ENCODE peak calls at places on chromosome 1, in eight cellular contexts. F is GM19239, J is endodermal cell, O is AG20443, E is AG08395, C is fibroblast of the conjunctiva, H is NCI-H1436, V is GM03348. G is an unnamed sample.

GRCh38 chr1:97392701-97393100 is 528.1 kb downstream of the DPYD start:
- DNase-seq in F (no peak), J (no peak), O (no peak), E (no peak), C (no peak), H (no peak), V (no peak), G (no peak)

GRCh38 chr1:153608742-153609584 is 4.0 kb downstream of the S100A16 start:
- DNase-seq in F (no peak), J (peak), O (peak), E (peak), C (peak), H (no peak), V (peak), G (peak)

GRCh38 chr1:155607708-155608107 is 2.3 kb upstream of the MSTO1 start:
- DNase-seq in F (no peak), J (no peak), O (no peak), E (no peak), C (no peak), H (no peak), V (no peak), G (no peak)

GRCh38 chr1:170682159-170682558 is 18.2 kb downstream of the PRRX1 start:
- DNase-seq in F (no peak), J (no peak), O (no peak), E (no peak), C (no peak), H (no peak), V (no peak), G (no peak)

GRCh38 chr1:228650141-228650540 is 85.1 kb upstream of the RHOU start:
- DNase-seq in F (no peak), J (peak), O (no peak), E (no peak), C (no peak), H (no peak), V (no peak), G (no peak)

GRCh38 chr1:60428161-60428560 is 354.6 kb upstream of the C1orf87 start:
- DNase-seq in F (no peak), J (no peak), O (no peak), E (no peak), C (peak), H (peak), V (no peak), G (no peak)

GRCh38 chr1:28915036-28915895 is 897 bp downstream of the EPB41 start:
- DNase-seq in F (peak), J (peak), O (no peak), E (no peak), C (no peak), H (no peak), V (no peak), G (no peak)

GRCh38 chr1:60265560-60266535 is 192.3 kb upstream of the C1orf87 start:
- DNase-seq in F (no peak), J (no peak), O (peak), E (peak), C (no peak), H (no peak), V (peak), G (no peak)

GRCh38 chr1:233790662-233791371 is 113.7 kb upstream of the SLC35F3 start:
- DNase-seq in F (peak), J (peak), O (peak), E (peak), C (peak), H (peak), V (peak), G (peak)

GRCh38 chr1:86542626-86543025 is 4.3 kb upstream of the CLCA4 start:
- DNase-seq in F (no peak), J (no peak), O (no peak), E (no peak), C (no peak), H (no peak), V (no peak), G (no peak)

GRCh38 chr1:64755356-64755755 is 10.5 kb downstream of the RAVER2 start:
- DNase-seq in F (no peak), J (no peak), O (no peak), E (no peak), C (no peak), H (no peak), V (no peak), G (no peak)

GRCh38 chr1:78004719-78005346 is at the start of gene DNAJB4:
- DNase-seq in F (peak), J (peak), O (peak), E (peak), C (peak), H (no peak), V (peak), G (peak)

GRCh38 chr1:160806109-160806665 is 10.2 kb downstream of the LY9 start:
- DNase-seq in F (no peak), J (no peak), O (no peak), E (no peak), C (no peak), H (no peak), V (no peak), G (no peak)

GRCh38 chr1:204971700-204972336 is 71.2 kb upstream of the CNTN2 start:
- DNase-seq in F (no peak), J (no peak), O (peak), E (peak), C (no peak), H (no peak), V (peak), G (peak)

GRCh38 chr1:172356620-172357019 is 63.9 kb upstream of the C1orf105 start:
- DNase-seq in F (no peak), J (no peak), O (no peak), E (no peak), C (no peak), H (no peak), V (no peak), G (peak)

GRCh38 chr1:219702551-219703215 is 89.8 kb upstream of the ZC3H11B start:
- DNase-seq in F (no peak), J (no peak), O (no peak), E (no peak), C (no peak), H (no peak), V (no peak), G (no peak)

GRCh38 chr1:201346337-201346939 is 31.0 kb downstream of the TNNT2 start:
- DNase-seq in F (no peak), J (peak), O (peak), E (peak), C (peak), H (peak), V (peak), G (peak)

GRCh38 chr1:15684468-15685283 is 556 bp downstream of the PLEKHM2 start:
- DNase-seq in F (peak), J (peak), O (peak), E (peak), C (no peak), H (no peak), V (peak), G (no peak)

GRCh38 chr1:211726467-211726866 is 51.0 kb upstream of the NEK2 start:
- DNase-seq in F (no peak), J (peak), O (no peak), E (no peak), C (no peak), H (no peak), V (no peak), G (no peak)

GRCh38 chr1:98700228-98700627 is 38.7 kb downstream of the SNX7 start:
- DNase-seq in F (no peak), J (no peak), O (no peak), E (no peak), C (no peak), H (no peak), V (no peak), G (no peak)

GRCh38 chr1:27522860-27523665 is 33.1 kb upstream of the WASF2 start:
- DNase-seq in F (no peak), J (peak), O (no peak), E (peak), C (no peak), H (peak), V (peak), G (no peak)

GRCh38 chr1:149936992-149937705 is 470 bp upstream of the MTMR11 start:
- DNase-seq in F (no peak), J (peak), O (peak), E (peak), C (peak), H (peak), V (peak), G (no peak)

GRCh38 chr1:49060766-49061165 is 284.1 kb upstream of the BEND5 start:
- DNase-seq in F (no peak), J (no peak), O (peak), E (peak), C (no peak), H (no peak), V (peak), G (no peak)

GRCh38 chr1:110477041-110477440 is 26.1 kb downstream of the PROK1 start:
- DNase-seq in F (no peak), J (no peak), O (peak), E (peak), C (no peak), H (no peak), V (peak), G (peak)

GRCh38 chr1:5428391-5428790 is 563.8 kb downstream of the NPHP4 start:
- DNase-seq in F (no peak), J (no peak), O (no peak), E (no peak), C (no peak), H (no peak), V (no peak), G (no peak)

GRCh38 chr1:67883069-67883468 is 49.8 kb upstream of the GNG12 start:
- DNase-seq in F (no peak), J (no peak), O (peak), E (peak), C (no peak), H (no peak), V (peak), G (peak)

GRCh38 chr1:54409156-54410142 is 3.3 kb upstream of the SSBP3 start:
- DNase-seq in F (peak), J (peak), O (no peak), E (no peak), C (no peak), H (no peak), V (no peak), G (no peak)

GRCh38 chr1:116561563-116561962 is 9.3 kb downstream of the CD58 start:
- DNase-seq in F (no peak), J (no peak), O (no peak), E (no peak), C (no peak), H (no peak), V (no peak), G (no peak)

GRCh38 chr1:167077868-167078210 is 12.3 kb downstream of the GPA33 start:
- DNase-seq in F (no peak), J (no peak), O (no peak), E (no peak), C (no peak), H (no peak), V (no peak), G (no peak)

GRCh38 chr1:30200161-30200560 is 523.2 kb downstream of the MATN1 start:
- DNase-seq in F (no peak), J (no peak), O (no peak), E (no peak), C (no peak), H (no peak), V (no peak), G (no peak)

GRCh38 chr1:197902131-197902453 is 338 bp upstream of the C1orf53 start:
- DNase-seq in F (no peak), J (no peak), O (no peak), E (no peak), C (no peak), H (no peak), V (no peak), G (no peak)

GRCh38 chr1:38420666-38421065 is 374.1 kb upstream of the POU3F1 start:
- DNase-seq in F (no peak), J (no peak), O (no peak), E (no peak), C (no peak), H (no peak), V (no peak), G (no peak)

GRCh38 chr1:220409751-220410370 is 118.1 kb upstream of the MARK1 start:
- DNase-seq in F (no peak), J (no peak), O (no peak), E (no peak), C (no peak), H (no peak), V (no peak), G (no peak)

GRCh38 chr1:173477286-173478098 is at the start of gene PRDX6:
- DNase-seq in F (peak), J (no peak), O (peak), E (peak), C (peak), H (no peak), V (peak), G (no peak)

GRCh38 chr1:40381268-40382109 is 8.0 kb downstream of the SMAP2 start:
- DNase-seq in F (no peak), J (no peak), O (no peak), E (no peak), C (no peak), H (no peak), V (no peak), G (no peak)

GRCh38 chr1:67795179-67795916 is 37.9 kb downstream of the GNG12 start:
- DNase-seq in F (no peak), J (no peak), O (no peak), E (no peak), C (no peak), H (no peak), V (no peak), G (no peak)

GRCh38 chr1:35222322-35223108 is 29.6 kb upstream of the SFPQ start:
- DNase-seq in F (no peak), J (no peak), O (peak), E (peak), C (peak), H (no peak), V (peak), G (peak)

GRCh38 chr1:117093091-117093534 is 28.4 kb downstream of the TRIM45 start:
- DNase-seq in F (no peak), J (peak), O (peak), E (peak), C (peak), H (no peak), V (peak), G (peak)

GRCh38 chr1:30047576-30047975 is 675.8 kb downstream of the MATN1 start:
- DNase-seq in F (no peak), J (no peak), O (no peak), E (no peak), C (no peak), H (no peak), V (no peak), G (no peak)